ENCODE peak calls at places on chromosomes 6 and 20, in seven cellular contexts. A is left lung, H is fibroblast of pulmonary artery, E is GM12865, R is heart left ventricle, Q is transverse colon, Y is right lobe of liver. O is an unnamed sample.

GRCh38 chr20:709421-709820 is 33.8 kb upstream of the SCRT2 start:
- DNase-seq in R (peak), E (no peak), Q (no peak), A (no peak), Y (no peak), H (peak), O (no peak)

GRCh38 chr20:49214546-49214945 is 4.7 kb upstream of the DDX27 start:
- DNase-seq in H (no peak), A (no peak), Y (no peak), Q (no peak), E (no peak), R (no peak), O (no peak)

GRCh38 chr6:158803733-158804143 is 15.4 kb downstream of the EZR start:
- DNase-seq in A (no peak), Y (peak), E (peak), R (no peak), Q (no peak), H (no peak), O (no peak)

GRCh38 chr6:71419217-71419953 is 130.8 kb downstream of the OGFRL1 start:
- DNase-seq in Q (no peak), Y (peak), A (no peak), E (no peak), R (no peak), H (peak), O (no peak)

GRCh38 chr6:129590408-129591022 is 119.5 kb downstream of the ARHGAP18 start:
- DNase-seq in Q (no peak), H (peak), A (no peak), R (no peak), E (no peak), Y (no peak), O (peak)

GRCh38 chr6:149852180-149852579 is 12.0 kb downstream of the LRP11 start:
- DNase-seq in A (peak), R (peak), H (peak), Y (no peak), Q (no peak), E (peak), O (no peak)

GRCh38 chr6:82376636-82377035 is 13.0 kb downstream of the TPBG start:
- DNase-seq in R (no peak), Y (no peak), A (no peak), E (no peak), H (no peak), Q (no peak), O (no peak)

GRCh38 chr20:63699466-63700198 is 3.2 kb downstream of the TNFRSF6B start:
- DNase-seq in R (peak), E (no peak), H (no peak), Q (no peak), A (no peak), Y (peak), O (no peak)

GRCh38 chr20:17570347-17571152 is 675 bp downstream of the DSTN start:
- DNase-seq in A (peak), Y (peak), E (peak), H (peak), Q (peak), R (peak), O (no peak)

GRCh38 chr6:142872376-142872775 is 72.6 kb downstream of the HIVEP2 start:
- DNase-seq in H (peak), Y (no peak), Q (peak), E (no peak), R (no peak), A (no peak), O (no peak)

GRCh38 chr6:146598785-146599405 is at the start of gene ADGB:
- DNase-seq in Y (peak), Q (peak), A (peak), R (peak), H (peak), E (peak), O (no peak)

GRCh38 chr6:79777713-79778579 is 146.8 kb downstream of the SH3BGRL2 start:
- DNase-seq in A (peak), E (peak), Y (peak), Q (peak), H (peak), R (peak), O (no peak)

GRCh38 chr6:79775222-79775621 is 144.1 kb downstream of the SH3BGRL2 start:
- DNase-seq in Q (no peak), Y (no peak), R (no peak), A (no peak), H (no peak), E (no peak), O (no peak)

GRCh38 chr6:79782775-79783174 is 151.6 kb downstream of the SH3BGRL2 start:
- DNase-seq in R (no peak), H (no peak), A (no peak), Y (no peak), Q (no peak), E (peak), O (no peak)

GRCh38 chr6:79781916-79782315 is 150.8 kb downstream of the SH3BGRL2 start:
- DNase-seq in A (no peak), E (no peak), Y (no peak), H (no peak), R (no peak), Q (no peak), O (no peak)

DNA sequence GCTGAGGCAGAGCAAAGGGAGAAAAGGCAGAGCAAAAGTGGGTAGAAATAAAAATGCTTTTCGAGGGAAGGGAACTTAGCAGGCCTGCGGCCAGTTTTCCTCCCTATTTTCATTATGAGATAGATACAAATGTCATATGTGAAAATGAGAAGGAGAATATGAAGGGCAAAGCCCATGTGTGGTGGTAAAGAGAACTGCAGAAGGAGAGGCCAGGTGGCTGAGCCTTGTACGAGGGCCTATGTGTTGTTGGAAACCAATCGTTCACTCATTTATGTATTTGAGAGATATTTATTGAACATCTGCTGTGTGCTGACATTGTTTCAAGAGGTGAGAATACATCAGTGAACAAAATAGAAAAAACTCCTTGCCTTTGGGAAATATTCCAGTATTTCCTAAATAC is 147.7 kb downstream of the SH3BGRL2 start:
- DNase-seq in Y (no peak), Q (no peak), R (no peak), H (no peak), A (no peak), E (no peak), O (no peak)
- TF ChIP-seq CTCF in Y (peak), Q (no peak), R (no peak), H (no peak), A (no peak), E (no peak), O (no peak)

GRCh38 chr6:68639211-68639610 is 4.1 kb downstream of the ADGRB3 start:
- DNase-seq in Y (no peak), H (no peak), E (no peak), R (no peak), Q (no peak), A (no peak), O (no peak)
- H3K4me3 ChIP-seq in Y (no peak), H (no peak), E (no peak), R (no peak), Q (no peak), A (no peak), O (no peak)

GRCh38 chr6:117265425-117266266 is at the start of gene VGLL2:
- DNase-seq in E (no peak), Y (peak), R (peak), A (peak), H (peak), Q (peak), O (no peak)

GRCh38 chr6:117269649-117270120 is 4.3 kb downstream of the VGLL2 start:
- DNase-seq in Y (no peak), E (no peak), H (no peak), A (no peak), R (no peak), Q (no peak), O (no peak)

GRCh38 chr6:117266267-117266797 is 974 bp downstream of the VGLL2 start:
- DNase-seq in E (no peak), Y (no peak), H (no peak), Q (no peak), A (no peak), R (no peak), O (no peak)

GRCh38 chr6:117266948-117267347 is 1.6 kb downstream of the VGLL2 start:
- DNase-seq in Q (no peak), R (no peak), E (no peak), Y (no peak), H (no peak), A (no peak), O (no peak)

GRCh38 chr6:117267766-117268534 is 2.6 kb downstream of the VGLL2 start:
- DNase-seq in Y (no peak), R (no peak), H (no peak), E (no peak), A (no peak), Q (no peak), O (no peak)
- TF ChIP-seq CTCF in Y (no peak), R (no peak), H (no peak), E (peak), A (no peak), Q (no peak), O (no peak)

DNA sequence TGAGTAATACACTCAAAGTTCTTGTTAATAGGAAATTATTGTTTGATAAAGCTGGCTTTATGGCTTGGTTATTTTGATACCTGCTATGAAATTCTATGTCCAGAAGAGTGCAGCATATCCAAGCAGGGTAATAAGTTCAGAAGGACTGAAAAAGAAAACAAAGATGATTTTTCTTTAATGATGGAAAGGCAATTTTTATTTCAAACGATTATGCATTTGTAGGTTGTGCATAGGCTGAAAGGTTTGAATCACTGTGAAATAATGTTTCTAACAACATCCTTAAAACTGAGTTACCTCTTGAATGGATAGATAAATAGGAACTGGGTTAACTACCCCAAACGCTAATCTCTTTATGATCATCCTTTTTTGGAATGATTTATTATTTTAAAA is 1.4 kb upstream of the MAN1A1 start:
- DNase-seq in R (no peak), H (peak), E (peak), A (no peak), Q (no peak), Y (no peak), O (no peak)
- H3K4me3 ChIP-seq in R (peak), H (peak), E (peak), A (peak), Q (peak), Y (peak), O (peak)